ENCODE peak calls at places on chromosomes 11 and 22, in four cellular contexts. H is head of caudate nucleus, U is left colon, V is kidney epithelial cell. N is an unnamed sample.

GRCh38 chr22:27195516-27195915 is 538.1 kb downstream of the MIAT start:
- DNase-seq in V (no peak), H (no peak), U (no peak), N (no peak)

GRCh38 chr11:79045811-79046304 is 395.0 kb downstream of the TENM4 start:
- DNase-seq in H (peak), U (no peak), V (no peak), N (no peak)

GRCh38 chr11:1484716-1485503 is 1.7 kb downstream of the MOB2 start:
- DNase-seq in U (peak), V (no peak), H (no peak), N (peak)

GRCh38 chr11:67422894-67423293 is 5.4 kb upstream of the RPS6KB2 start:
- DNase-seq in V (no peak), H (no peak), U (no peak), N (no peak)

GRCh38 chr11:86459682-86460460 is 85.2 kb downstream of the CCDC81 start:
- DNase-seq in U (no peak), V (peak), H (peak), N (peak)

GRCh38 chr11:113532697-113533424 is 57.7 kb upstream of the DRD2 start:
- DNase-seq in U (peak), H (peak), V (peak), N (peak)

GRCh38 chr11:12478743-12479142 is 101.4 kb downstream of the PARVA start:
- DNase-seq in H (no peak), V (no peak), U (no peak), N (no peak)

GRCh38 chr11:111047376-111047775 is 198.1 kb upstream of the POU2AF2 start:
- DNase-seq in V (no peak), H (no peak), U (no peak), N (no peak)

GRCh38 chr11:85694385-85694980 is 8.5 kb upstream of the CCDC89 start:
- DNase-seq in U (no peak), H (peak), V (no peak), N (no peak)

GRCh38 chr22:22519591-22519990 is 479 bp downstream of the ZNF280A start:
- DNase-seq in V (no peak), H (no peak), U (no peak), N (no peak)

GRCh38 chr11:122897606-122898210 is 15.1 kb downstream of the JHY start:
- DNase-seq in U (no peak), H (no peak), V (no peak), N (no peak)

GRCh38 chr11:3905080-3905953 is 49.9 kb downstream of the STIM1 start:
- DNase-seq in U (no peak), V (peak), H (peak), N (no peak)

GRCh38 chr11:22459053-22459452 is 120.9 kb downstream of the SLC17A6 start:
- DNase-seq in U (no peak), V (peak), H (no peak), N (no peak)

GRCh38 chr11:115760528-115760837 is 256.3 kb upstream of the CADM1 start:
- DNase-seq in U (no peak), V (no peak), H (peak), N (no peak)

GRCh38 chr22:25553131-25553530 is 11.3 kb upstream of the GRK3 start:
- DNase-seq in H (no peak), V (no peak), U (no peak), N (no peak)

GRCh38 chr22:31269892-31270574 is 22.3 kb downstream of the PIK3IP1 start:
- DNase-seq in V (no peak), U (no peak), H (no peak), N (no peak)

GRCh38 chr11:123429336-123429735 is 733 bp upstream of the GRAMD1B start:
- DNase-seq in V (no peak), H (no peak), U (no peak), N (no peak)

GRCh38 chr22:47190276-47190956 is 428.0 kb downstream of the TBC1D22A start:
- DNase-seq in V (no peak), U (no peak), H (no peak), N (no peak)

GRCh38 chr22:47486569-47487312 is 724.3 kb downstream of the TBC1D22A start:
- DNase-seq in U (peak), V (no peak), H (no peak), N (no peak)

GRCh38 chr11:128552783-128553661 is 34.3 kb downstream of the ETS1 start:
- DNase-seq in U (no peak), H (peak), V (peak), N (no peak)

GRCh38 chr11:130471731-130472433 is 23.4 kb downstream of the ADAMTS15 start:
- DNase-seq in U (no peak), V (no peak), H (no peak), N (peak)

GRCh38 chr11:77374611-77375031 is 73.1 kb upstream of the GDPD4 start:
- DNase-seq in H (no peak), V (no peak), U (peak), N (no peak)

GRCh38 chr11:90594658-90595057 is 371.8 kb upstream of the CHORDC1 start:
- DNase-seq in U (no peak), H (no peak), V (no peak), N (no peak)

GRCh38 chr11:43709689-43710088 is 29.2 kb downstream of the HSD17B12 start:
- DNase-seq in H (no peak), U (no peak), V (no peak), N (no peak)

GRCh38 chr11:44498524-44498923 is 66.9 kb upstream of the CD82 start:
- DNase-seq in V (no peak), H (no peak), U (no peak), N (no peak)

GRCh38 chr11:3959015-3959917 is 103.8 kb downstream of the STIM1 start:
- DNase-seq in U (no peak), V (peak), H (no peak), N (no peak)

GRCh38 chr11:10327254-10327653 is 22.4 kb downstream of the ADM start:
- DNase-seq in H (no peak), U (no peak), V (no peak), N (no peak)

GRCh38 chr11:74984070-74984469 is 4.7 kb upstream of the NEU3 start:
- DNase-seq in H (no peak), V (no peak), U (no peak), N (no peak)

GRCh38 chr22:22552630-22553029 is 6.4 kb downstream of the PRAME start:
- DNase-seq in H (no peak), U (no peak), V (no peak), N (no peak)

GRCh38 chr11:130904380-130904779 is 11.9 kb downstream of the SNX19 start:
- DNase-seq in H (no peak), U (no peak), V (no peak), N (no peak)

GRCh38 chr11:3849297-3849874 is 6.1 kb upstream of the STIM1 start:
- DNase-seq in V (no peak), U (no peak), H (peak), N (no peak)

GRCh38 chr11:9525116-9525515 is 48.4 kb upstream of the WEE1 start:
- DNase-seq in U (no peak), V (no peak), H (no peak), N (no peak)

GRCh38 chr11:126589492-126589803 is 234.0 kb downstream of the ST3GAL4 start:
- DNase-seq in H (no peak), V (no peak), U (no peak), N (no peak)

GRCh38 chr11:1937616-1938342 is 9.4 kb upstream of the MRPL23 start:
- DNase-seq in U (peak), H (no peak), V (no peak), N (peak)

GRCh38 chr11:84800755-84801346 is 826.3 kb downstream of the DLG2 start:
- DNase-seq in U (no peak), H (no peak), V (no peak), N (no peak)

GRCh38 chr11:22715971-22716370 is 49.6 kb downstream of the GAS2 start:
- DNase-seq in U (no peak), V (no peak), H (no peak), N (no peak)

N was measured in posterior cingulate gyrus.